ENCODE peak calls at places on chromosomes 13 and 19, in nine cellular contexts. One of them, this sample, is unnamed.

GRCh38 chr19:5128251-5128931 is 159.5 kb downstream of the KDM4B start:
- DNase-seq in HCT116: no peak
- DNase-seq in fibroblast of lung: peak; percentile 83
- DNase-seq in brain microvascular endothelial cell: peak; percentile 83
- DNase-seq in body of pancreas: peak; percentile 93
- DNase-seq in bronchial epithelial cell: no peak
- DNase-seq in esophagus squamous epithelium: no peak
- DNase-seq in CD4-positive, CD25-positive, alpha-beta regulatory T cell: no peak
- DNase-seq in left ventricle myocardium inferior: peak; percentile 68
- DNase-seq in this sample: peak; percentile 65

GRCh38 chr19:5001547-5002131 is 32.7 kb downstream of the KDM4B start:
- DNase-seq in esophagus squamous epithelium: no peak
- DNase-seq in brain microvascular endothelial cell: peak; percentile 57
- DNase-seq in left ventricle myocardium inferior: no peak
- DNase-seq in fibroblast of lung: peak; percentile 57
- DNase-seq in HCT116: peak; percentile 32
- DNase-seq in body of pancreas: no peak
- DNase-seq in bronchial epithelial cell: peak; percentile 40
- DNase-seq in CD4-positive, CD25-positive, alpha-beta regulatory T cell: peak; percentile 12
- DNase-seq in this sample: no peak

GRCh38 chr19:50500060-50500752 is 10.8 kb downstream of the JOSD2 start:
- DNase-seq in brain microvascular endothelial cell: no peak
- DNase-seq in bronchial epithelial cell: no peak
- DNase-seq in body of pancreas: no peak
- DNase-seq in left ventricle myocardium inferior: peak; percentile 83
- DNase-seq in HCT116: no peak
- DNase-seq in CD4-positive, CD25-positive, alpha-beta regulatory T cell: no peak
- DNase-seq in fibroblast of lung: no peak
- DNase-seq in esophagus squamous epithelium: no peak
- DNase-seq in this sample: peak; percentile 9

GRCh38 chr19:27974082-27974513 is 1238.9 kb downstream of the UQCRFS1 start:
- DNase-seq in fibroblast of lung: peak; percentile 56
- DNase-seq in HCT116: no peak
- DNase-seq in brain microvascular endothelial cell: peak; percentile 4
- DNase-seq in esophagus squamous epithelium: no peak
- DNase-seq in bronchial epithelial cell: peak; percentile 0
- DNase-seq in left ventricle myocardium inferior: no peak
- DNase-seq in body of pancreas: peak; percentile 43
- DNase-seq in CD4-positive, CD25-positive, alpha-beta regulatory T cell: no peak
- DNase-seq in this sample: no peak

GRCh38 chr13:98272549-98272948 is 95.5 kb upstream of the RNF113B start:
- DNase-seq in brain microvascular endothelial cell: no peak
- DNase-seq in bronchial epithelial cell: no peak
- DNase-seq in left ventricle myocardium inferior: no peak
- DNase-seq in fibroblast of lung: no peak
- DNase-seq in HCT116: no peak
- DNase-seq in CD4-positive, CD25-positive, alpha-beta regulatory T cell: no peak
- DNase-seq in body of pancreas: no peak
- DNase-seq in esophagus squamous epithelium: no peak
- DNase-seq in this sample: no peak

GRCh38 chr19:21655540-21656126 is 111.7 kb downstream of the ZNF100 start:
- DNase-seq in body of pancreas: no peak
- DNase-seq in CD4-positive, CD25-positive, alpha-beta regulatory T cell: no peak
- DNase-seq in fibroblast of lung: no peak
- DNase-seq in esophagus squamous epithelium: no peak
- DNase-seq in HCT116: no peak
- DNase-seq in bronchial epithelial cell: no peak
- DNase-seq in brain microvascular endothelial cell: no peak
- DNase-seq in left ventricle myocardium inferior: no peak
- DNase-seq in this sample: no peak

GRCh38 chr19:49335784-49336481 is 727 bp downstream of the CD37 start:
- DNase-seq in bronchial epithelial cell: no peak
- DNase-seq in HCT116: no peak
- DNase-seq in esophagus squamous epithelium: no peak
- DNase-seq in brain microvascular endothelial cell: no peak
- DNase-seq in fibroblast of lung: no peak
- DNase-seq in CD4-positive, CD25-positive, alpha-beta regulatory T cell: peak; percentile 37
- DNase-seq in body of pancreas: no peak
- DNase-seq in left ventricle myocardium inferior: no peak
- DNase-seq in this sample: no peak

GRCh38 chr13:73870970-73871935 is 263.0 kb downstream of the KLF12 start:
- DNase-seq in body of pancreas: no peak
- DNase-seq in CD4-positive, CD25-positive, alpha-beta regulatory T cell: peak; percentile 4
- DNase-seq in bronchial epithelial cell: peak; percentile 13
- DNase-seq in fibroblast of lung: peak; percentile 96
- DNase-seq in esophagus squamous epithelium: no peak
- DNase-seq in left ventricle myocardium inferior: no peak
- DNase-seq in brain microvascular endothelial cell: peak; percentile 97
- DNase-seq in HCT116: no peak
- DNase-seq in this sample: peak; percentile 22

GRCh38 chr19:30519607-30520205 is 147.5 kb downstream of the ZNF536 start:
- DNase-seq in left ventricle myocardium inferior: no peak
- DNase-seq in fibroblast of lung: no peak
- DNase-seq in CD4-positive, CD25-positive, alpha-beta regulatory T cell: no peak
- DNase-seq in esophagus squamous epithelium: no peak
- DNase-seq in brain microvascular endothelial cell: no peak
- DNase-seq in bronchial epithelial cell: no peak
- DNase-seq in body of pancreas: no peak
- DNase-seq in HCT116: no peak
- DNase-seq in this sample: no peak

GRCh38 chr19:31232871-31233270 is 116.4 kb downstream of the TSHZ3 start:
- DNase-seq in left ventricle myocardium inferior: no peak
- DNase-seq in HCT116: no peak
- DNase-seq in esophagus squamous epithelium: no peak
- DNase-seq in fibroblast of lung: peak; percentile 95
- DNase-seq in brain microvascular endothelial cell: peak; percentile 63
- DNase-seq in body of pancreas: no peak
- DNase-seq in bronchial epithelial cell: peak; percentile 62
- DNase-seq in CD4-positive, CD25-positive, alpha-beta regulatory T cell: no peak
- DNase-seq in this sample: no peak

GRCh38 chr19:46513461-46514236 is 18.0 kb upstream of the PNMA8B start:
- DNase-seq in HCT116: peak; percentile 62
- DNase-seq in esophagus squamous epithelium: peak; percentile 14
- DNase-seq in bronchial epithelial cell: peak; percentile 22
- DNase-seq in brain microvascular endothelial cell: peak; percentile 47
- DNase-seq in body of pancreas: peak; percentile 74
- DNase-seq in CD4-positive, CD25-positive, alpha-beta regulatory T cell: peak; percentile 72
- DNase-seq in left ventricle myocardium inferior: peak; percentile 78
- DNase-seq in fibroblast of lung: peak; percentile 52
- DNase-seq in this sample: peak; percentile 73

GRCh38 chr13:77565635-77566034 is 30.1 kb downstream of the SCEL start:
- DNase-seq in bronchial epithelial cell: peak; percentile 55
- DNase-seq in body of pancreas: no peak
- DNase-seq in esophagus squamous epithelium: no peak
- DNase-seq in fibroblast of lung: peak; percentile 23
- DNase-seq in brain microvascular endothelial cell: peak; percentile 25
- DNase-seq in HCT116: peak; percentile 12
- DNase-seq in CD4-positive, CD25-positive, alpha-beta regulatory T cell: no peak
- DNase-seq in left ventricle myocardium inferior: no peak
- DNase-seq in this sample: no peak

GRCh38 chr13:107005577-107005976 is 437.6 kb upstream of the ARGLU1 start:
- DNase-seq in fibroblast of lung: no peak
- DNase-seq in HCT116: no peak
- DNase-seq in esophagus squamous epithelium: no peak
- DNase-seq in CD4-positive, CD25-positive, alpha-beta regulatory T cell: no peak
- DNase-seq in brain microvascular endothelial cell: no peak
- DNase-seq in body of pancreas: no peak
- DNase-seq in left ventricle myocardium inferior: no peak
- DNase-seq in bronchial epithelial cell: no peak
- DNase-seq in this sample: no peak

GRCh38 chr19:40398417-40399056 is 8.6 kb upstream of the HIPK4 start:
- DNase-seq in body of pancreas: no peak
- DNase-seq in brain microvascular endothelial cell: peak; percentile 25
- DNase-seq in fibroblast of lung: peak; percentile 55
- DNase-seq in HCT116: no peak
- DNase-seq in left ventricle myocardium inferior: peak; percentile 38
- DNase-seq in esophagus squamous epithelium: no peak
- DNase-seq in bronchial epithelial cell: peak; percentile 61
- DNase-seq in CD4-positive, CD25-positive, alpha-beta regulatory T cell: peak; percentile 54
- DNase-seq in this sample: no peak

GRCh38 chr19:29337029-29337428 is 124.1 kb upstream of the UQCRFS1 start:
- DNase-seq in fibroblast of lung: no peak
- DNase-seq in esophagus squamous epithelium: no peak
- DNase-seq in bronchial epithelial cell: no peak
- DNase-seq in CD4-positive, CD25-positive, alpha-beta regulatory T cell: no peak
- DNase-seq in HCT116: no peak
- DNase-seq in brain microvascular endothelial cell: no peak
- DNase-seq in left ventricle myocardium inferior: no peak
- DNase-seq in body of pancreas: no peak
- DNase-seq in this sample: no peak

GRCh38 chr13:98490195-98490771 is 86.6 kb downstream of the STK24 start:
- DNase-seq in fibroblast of lung: no peak
- DNase-seq in left ventricle myocardium inferior: no peak
- DNase-seq in bronchial epithelial cell: no peak
- DNase-seq in esophagus squamous epithelium: no peak
- DNase-seq in HCT116: no peak
- DNase-seq in body of pancreas: no peak
- DNase-seq in brain microvascular endothelial cell: no peak
- DNase-seq in CD4-positive, CD25-positive, alpha-beta regulatory T cell: no peak
- DNase-seq in this sample: no peak

GRCh38 chr13:34933786-34934185 is 8.3 kb upstream of the NBEA start:
- DNase-seq in body of pancreas: no peak
- DNase-seq in CD4-positive, CD25-positive, alpha-beta regulatory T cell: no peak
- DNase-seq in HCT116: no peak
- DNase-seq in fibroblast of lung: no peak
- DNase-seq in left ventricle myocardium inferior: no peak
- DNase-seq in esophagus squamous epithelium: no peak
- DNase-seq in brain microvascular endothelial cell: no peak
- DNase-seq in bronchial epithelial cell: no peak
- DNase-seq in this sample: no peak

GRCh38 chr19:13128583-13128982 is 10.5 kb downstream of the NACC1 start:
- DNase-seq in body of pancreas: no peak
- DNase-seq in brain microvascular endothelial cell: no peak
- DNase-seq in fibroblast of lung: no peak
- DNase-seq in CD4-positive, CD25-positive, alpha-beta regulatory T cell: no peak
- DNase-seq in left ventricle myocardium inferior: no peak
- DNase-seq in HCT116: no peak
- DNase-seq in bronchial epithelial cell: no peak
- DNase-seq in esophagus squamous epithelium: no peak
- DNase-seq in this sample: no peak

GRCh38 chr19:7783991-7784421 is 21.0 kb downstream of the CLEC4M start:
- DNase-seq in bronchial epithelial cell: peak; percentile 90
- DNase-seq in CD4-positive, CD25-positive, alpha-beta regulatory T cell: no peak
- DNase-seq in esophagus squamous epithelium: no peak
- DNase-seq in fibroblast of lung: peak; percentile 18
- DNase-seq in HCT116: no peak
- DNase-seq in left ventricle myocardium inferior: no peak
- DNase-seq in brain microvascular endothelial cell: peak; percentile 7
- DNase-seq in body of pancreas: peak; percentile 24
- DNase-seq in this sample: no peak

GRCh38 chr13:79359064-79359463 is 47.0 kb downstream of the RBM26 start:
- DNase-seq in left ventricle myocardium inferior: no peak
- DNase-seq in esophagus squamous epithelium: no peak
- DNase-seq in HCT116: no peak
- DNase-seq in body of pancreas: no peak
- DNase-seq in CD4-positive, CD25-positive, alpha-beta regulatory T cell: no peak
- DNase-seq in bronchial epithelial cell: no peak
- DNase-seq in fibroblast of lung: no peak
- DNase-seq in brain microvascular endothelial cell: no peak
- DNase-seq in this sample: no peak
- H3K36me3 ChIP-seq in left ventricle myocardium inferior: peaks cover 64% of the 10 kb centered on the region
- H3K36me3 ChIP-seq in esophagus squamous epithelium: peaks cover 3% of the 10 kb centered on the region
- H3K36me3 ChIP-seq in HCT116: peaks cover 20% of the 10 kb centered on the region
- H3K36me3 ChIP-seq in body of pancreas: no peaks in the 10 kb centered on the region
- H3K36me3 ChIP-seq in CD4-positive, CD25-positive, alpha-beta regulatory T cell: peaks cover 87% of the 10 kb centered on the region
- H3K36me3 ChIP-seq in bronchial epithelial cell: peaks cover 7% of the 10 kb centered on the region
- H3K36me3 ChIP-seq in fibroblast of lung: peaks cover 5% of the 10 kb centered on the region
- H3K36me3 ChIP-seq in brain microvascular endothelial cell: peaks cover 8% of the 10 kb centered on the region
- H3K36me3 ChIP-seq in this sample: no peaks in the 10 kb centered on the region

GRCh38 chr19:19074172-19074905 is 10.5 kb downstream of the SLC25A42 start:
- DNase-seq in esophagus squamous epithelium: no peak
- DNase-seq in CD4-positive, CD25-positive, alpha-beta regulatory T cell: no peak
- DNase-seq in fibroblast of lung: no peak
- DNase-seq in brain microvascular endothelial cell: no peak
- DNase-seq in bronchial epithelial cell: no peak
- DNase-seq in left ventricle myocardium inferior: no peak
- DNase-seq in body of pancreas: no peak
- DNase-seq in HCT116: no peak
- DNase-seq in this sample: no peak
- H3K36me3 ChIP-seq in esophagus squamous epithelium: no peaks in the 10 kb centered on the region
- H3K36me3 ChIP-seq in CD4-positive, CD25-positive, alpha-beta regulatory T cell: peaks cover 17% of the 10 kb centered on the region
- H3K36me3 ChIP-seq in fibroblast of lung: no peaks in the 10 kb centered on the region
- H3K36me3 ChIP-seq in brain microvascular endothelial cell: no peaks in the 10 kb centered on the region
- H3K36me3 ChIP-seq in bronchial epithelial cell: no peaks in the 10 kb centered on the region
- H3K36me3 ChIP-seq in left ventricle myocardium inferior: peaks cover 7% of the 10 kb centered on the region
- H3K36me3 ChIP-seq in body of pancreas: no peaks in the 10 kb centered on the region
- H3K36me3 ChIP-seq in HCT116: no peaks in the 10 kb centered on the region
- H3K36me3 ChIP-seq in this sample: no peaks in the 10 kb centered on the region

GRCh38 chr13:46076827-46077226 is 24.3 kb upstream of the ZC3H13 start:
- DNase-seq in bronchial epithelial cell: no peak
- DNase-seq in body of pancreas: no peak
- DNase-seq in left ventricle myocardium inferior: no peak
- DNase-seq in brain microvascular endothelial cell: no peak
- DNase-seq in HCT116: no peak
- DNase-seq in esophagus squamous epithelium: no peak
- DNase-seq in CD4-positive, CD25-positive, alpha-beta regulatory T cell: no peak
- DNase-seq in fibroblast of lung: no peak
- DNase-seq in this sample: no peak

GRCh38 chr13:46071590-46072249 is 19.2 kb upstream of the ZC3H13 start:
- DNase-seq in CD4-positive, CD25-positive, alpha-beta regulatory T cell: no peak
- DNase-seq in esophagus squamous epithelium: no peak
- DNase-seq in bronchial epithelial cell: no peak
- DNase-seq in brain microvascular endothelial cell: no peak
- DNase-seq in HCT116: no peak
- DNase-seq in body of pancreas: no peak
- DNase-seq in left ventricle myocardium inferior: no peak
- DNase-seq in fibroblast of lung: no peak
- DNase-seq in this sample: no peak

GRCh38 chr13:46079770-46080169 is 25.1 kb downstream of the CPB2 start:
- DNase-seq in brain microvascular endothelial cell: no peak
- DNase-seq in body of pancreas: no peak
- DNase-seq in fibroblast of lung: no peak
- DNase-seq in esophagus squamous epithelium: no peak
- DNase-seq in HCT116: no peak
- DNase-seq in bronchial epithelial cell: no peak
- DNase-seq in left ventricle myocardium inferior: no peak
- DNase-seq in CD4-positive, CD25-positive, alpha-beta regulatory T cell: no peak
- DNase-seq in this sample: no peak

GRCh38 chr13:46077260-46077659 is 24.7 kb upstream of the ZC3H13 start:
- DNase-seq in fibroblast of lung: no peak
- DNase-seq in CD4-positive, CD25-positive, alpha-beta regulatory T cell: no peak
- DNase-seq in esophagus squamous epithelium: no peak
- DNase-seq in bronchial epithelial cell: no peak
- DNase-seq in HCT116: no peak
- DNase-seq in left ventricle myocardium inferior: no peak
- DNase-seq in body of pancreas: no peak
- DNase-seq in brain microvascular endothelial cell: no peak
- DNase-seq in this sample: no peak

GRCh38 chr13:46075811-46076210 is 23.3 kb upstream of the ZC3H13 start:
- DNase-seq in CD4-positive, CD25-positive, alpha-beta regulatory T cell: no peak
- DNase-seq in left ventricle myocardium inferior: no peak
- DNase-seq in HCT116: no peak
- DNase-seq in body of pancreas: no peak
- DNase-seq in brain microvascular endothelial cell: no peak
- DNase-seq in bronchial epithelial cell: no peak
- DNase-seq in esophagus squamous epithelium: no peak
- DNase-seq in fibroblast of lung: no peak
- DNase-seq in this sample: no peak
- H3K36me3 ChIP-seq in CD4-positive, CD25-positive, alpha-beta regulatory T cell: no peaks in the 10 kb centered on the region
- H3K36me3 ChIP-seq in left ventricle myocardium inferior: no peaks in the 10 kb centered on the region
- H3K36me3 ChIP-seq in HCT116: no peaks in the 10 kb centered on the region
- H3K36me3 ChIP-seq in body of pancreas: no peaks in the 10 kb centered on the region
- H3K36me3 ChIP-seq in brain microvascular endothelial cell: no peaks in the 10 kb centered on the region
- H3K36me3 ChIP-seq in bronchial epithelial cell: no peaks in the 10 kb centered on the region
- H3K36me3 ChIP-seq in esophagus squamous epithelium: no peaks in the 10 kb centered on the region
- H3K36me3 ChIP-seq in fibroblast of lung: no peaks in the 10 kb centered on the region
- H3K36me3 ChIP-seq in this sample: no peaks in the 10 kb centered on the region

GRCh38 chr19:42360787-42361544 is 29.1 kb downstream of the CNFN start:
- DNase-seq in bronchial epithelial cell: no peak
- DNase-seq in fibroblast of lung: peak; percentile 33
- DNase-seq in HCT116: no peak
- DNase-seq in brain microvascular endothelial cell: no peak
- DNase-seq in CD4-positive, CD25-positive, alpha-beta regulatory T cell: no peak
- DNase-seq in body of pancreas: no peak
- DNase-seq in esophagus squamous epithelium: no peak
- DNase-seq in left ventricle myocardium inferior: no peak
- DNase-seq in this sample: no peak
- H3K36me3 ChIP-seq in bronchial epithelial cell: peaks cover 1% of the 10 kb centered on the region
- H3K36me3 ChIP-seq in fibroblast of lung: peaks cover 2% of the 10 kb centered on the region
- H3K36me3 ChIP-seq in HCT116: peaks cover 11% of the 10 kb centered on the region
- H3K36me3 ChIP-seq in brain microvascular endothelial cell: peaks cover 6% of the 10 kb centered on the region
- H3K36me3 ChIP-seq in CD4-positive, CD25-positive, alpha-beta regulatory T cell: no peaks in the 10 kb centered on the region
- H3K36me3 ChIP-seq in body of pancreas: no peaks in the 10 kb centered on the region
- H3K36me3 ChIP-seq in esophagus squamous epithelium: peaks cover 10% of the 10 kb centered on the region
- H3K36me3 ChIP-seq in left ventricle myocardium inferior: peaks cover 74% of the 10 kb centered on the region
- H3K36me3 ChIP-seq in this sample: no peaks in the 10 kb centered on the region

This sample was measured in uterus.